ENCODE peak calls at places on chromosomes 1 and 21, in eight cellular contexts. X is neural progenitor cell, M is A549, Q is Panc1, G is AG04450, Z is Caco-2, N is tibial artery, W is brain microvascular endothelial cell. Y is an unnamed sample.

GRCh38 chr1:162538815-162539431 is 22.6 kb upstream of the UAP1 start:
- DNase-seq in X (no peak), M (no peak), Q (peak), G (peak), Z (no peak), N (no peak), W (peak), Y (no peak)

GRCh38 chr1:245448858-245449534 is 294.2 kb downstream of the KIF26B start:
- DNase-seq in X (no peak), M (no peak), Q (no peak), G (peak), Z (no peak), N (no peak), W (no peak), Y (no peak)

GRCh38 chr21:29741761-29742160 is 198.0 kb downstream of the GRIK1 start:
- DNase-seq in X (no peak), M (no peak), Q (no peak), G (no peak), Z (no peak), N (no peak), W (no peak), Y (no peak)

GRCh38 chr21:17829472-17829871 is 10.3 kb upstream of the C21orf91 start:
- DNase-seq in X (no peak), M (no peak), Q (no peak), G (peak), Z (no peak), N (no peak), W (peak), Y (no peak)

GRCh38 chr1:89948726-89949345 is 46.1 kb upstream of the ZNF326 start:
- DNase-seq in X (no peak), M (no peak), Q (no peak), G (no peak), Z (no peak), N (no peak), W (no peak), Y (no peak)

GRCh38 chr1:100543640-100544039 is 5.7 kb downstream of the GPR88 start:
- DNase-seq in X (peak), M (no peak), Q (peak), G (no peak), Z (peak), N (no peak), W (no peak), Y (no peak)

GRCh38 chr1:17419626-17420328 is 19.7 kb downstream of the RCC2 start:
- DNase-seq in X (peak), M (peak), Q (no peak), G (no peak), Z (peak), N (peak), W (peak), Y (no peak)

GRCh38 chr1:40381268-40382109 is 8.0 kb downstream of the SMAP2 start:
- DNase-seq in X (no peak), M (no peak), Q (no peak), G (no peak), Z (no peak), N (no peak), W (no peak), Y (no peak)

GRCh38 chr1:21696931-21697330 is 27.8 kb upstream of the RAP1GAP start:
- DNase-seq in X (no peak), M (no peak), Q (no peak), G (no peak), Z (no peak), N (no peak), W (no peak), Y (no peak)

GRCh38 chr1:25568090-25568833 is 24.9 kb downstream of the LDLRAP1 start:
- DNase-seq in X (peak), M (no peak), Q (no peak), G (no peak), Z (peak), N (peak), W (peak), Y (peak)

GRCh38 chr1:220990417-220991337 is 111.4 kb downstream of the HLX start:
- DNase-seq in X (no peak), M (no peak), Q (no peak), G (peak), Z (no peak), N (no peak), W (peak), Y (no peak)

GRCh38 chr1:230515451-230516145 is 89.5 kb upstream of the PGBD5 start:
- DNase-seq in X (peak), M (no peak), Q (no peak), G (no peak), Z (peak), N (no peak), W (no peak), Y (no peak)

GRCh38 chr1:43533615-43534014 is 2.9 kb downstream of the PTPRF start:
- DNase-seq in X (no peak), M (no peak), Q (no peak), G (no peak), Z (no peak), N (no peak), W (no peak), Y (no peak)

GRCh38 chr1:20574686-20575543 is 14.0 kb upstream of the CDA start:
- DNase-seq in X (peak), M (peak), Q (peak), G (peak), Z (peak), N (peak), W (peak), Y (peak)

GRCh38 chr1:180680558-180681144 is 48.8 kb downstream of the XPR1 start:
- DNase-seq in X (no peak), M (no peak), Q (no peak), G (peak), Z (no peak), N (no peak), W (peak), Y (no peak)

GRCh38 chr21:37450385-37451044 is 83.9 kb downstream of the DYRK1A start:
- DNase-seq in X (no peak), M (no peak), Q (no peak), G (no peak), Z (no peak), N (no peak), W (no peak), Y (no peak)

GRCh38 chr21:44969965-44970755 is 30.3 kb downstream of the SLX9 start:
- DNase-seq in X (no peak), M (no peak), Q (no peak), G (no peak), Z (no peak), N (no peak), W (peak), Y (no peak)

GRCh38 chr1:204846546-204846945 is 24.1 kb upstream of the NFASC start:
- DNase-seq in X (no peak), M (no peak), Q (no peak), G (no peak), Z (no peak), N (no peak), W (no peak), Y (no peak)

GRCh38 chr21:14543983-14544382 is 2.1 kb downstream of the SAMSN1 start:
- DNase-seq in X (no peak), M (no peak), Q (no peak), G (no peak), Z (no peak), N (no peak), W (no peak), Y (no peak)

GRCh38 chr1:245986404-245987221 is 520.5 kb downstream of the SMYD3 start:
- DNase-seq in X (no peak), M (peak), Q (peak), G (peak), Z (no peak), N (no peak), W (peak), Y (no peak)

GRCh38 chr1:31715097-31715872 is 11.5 kb upstream of the COL16A1 start:
- DNase-seq in X (peak), M (peak), Q (peak), G (peak), Z (peak), N (peak), W (peak), Y (peak)

GRCh38 chr1:157167437-157167836 is 29.2 kb upstream of the ETV3 start:
- DNase-seq in X (no peak), M (no peak), Q (no peak), G (no peak), Z (no peak), N (no peak), W (no peak), Y (no peak)

GRCh38 chr1:157163273-157164127 is 25.3 kb upstream of the ETV3 start:
- DNase-seq in X (peak), M (peak), Q (peak), G (no peak), Z (peak), N (peak), W (peak), Y (peak)

GRCh38 chr1:157162345-157162744 is 24.1 kb upstream of the ETV3 start:
- DNase-seq in X (no peak), M (no peak), Q (no peak), G (no peak), Z (peak), N (no peak), W (no peak), Y (no peak)

GRCh38 chr1:157168015-157168414 is 29.8 kb upstream of the ETV3 start:
- DNase-seq in X (no peak), M (no peak), Q (no peak), G (no peak), Z (no peak), N (no peak), W (no peak), Y (no peak)

GRCh38 chr1:157166581-157166980 is 28.4 kb upstream of the ETV3 start:
- DNase-seq in X (no peak), M (no peak), Q (no peak), G (no peak), Z (no peak), N (no peak), W (no peak), Y (no peak)
- TF ChIP-seq CTCF in X (peak), M (no peak), Q (no peak), G (no peak), Z (no peak), N (no peak), W (no peak), Y (no peak)

DNA sequence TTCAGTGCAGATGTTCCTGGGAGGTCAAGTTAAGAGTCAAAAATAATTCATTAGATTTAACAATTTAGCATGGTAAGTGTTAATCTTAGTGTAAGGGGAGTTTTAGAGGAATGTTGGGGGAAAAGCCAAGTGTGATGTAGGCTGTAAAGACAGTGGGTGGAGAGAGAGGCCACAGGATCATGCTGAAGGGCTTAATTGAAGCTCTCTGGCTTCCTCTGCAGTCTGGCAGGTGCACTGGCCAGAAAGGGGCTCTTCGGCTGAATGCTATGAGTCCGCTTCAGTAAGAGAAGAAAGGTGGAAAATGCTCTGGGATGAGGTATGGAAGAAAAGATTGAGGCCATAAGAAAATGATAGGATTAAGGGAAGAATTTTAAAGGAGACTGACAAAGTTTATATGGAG is 3.0 kb downstream of the BRDT start:
- DNase-seq in X (peak), M (no peak), Q (no peak), G (no peak), Z (no peak), N (no peak), W (no peak), Y (no peak)
- TF ChIP-seq CTCF in X (peak), M (no peak), Q (no peak), G (no peak), Z (no peak), N (no peak), W (no peak), Y (no peak)

GRCh38 chr1:105793541-105794146 is 1262.8 kb upstream of the PRMT6 start:
- DNase-seq in X (peak), M (no peak), Q (peak), G (no peak), Z (peak), N (no peak), W (peak), Y (no peak)
- TF ChIP-seq CTCF in X (peak), M (peak), Q (peak), G (peak), Z (peak), N (no peak), W (peak), Y (no peak)

GRCh38 chr1:8239306-8240023 is 78.4 kb upstream of the SLC45A1 start:
- DNase-seq in X (peak), M (no peak), Q (no peak), G (no peak), Z (peak), N (no peak), W (peak), Y (no peak)
- TF ChIP-seq CTCF in X (no peak), M (no peak), Q (no peak), G (no peak), Z (no peak), N (no peak), W (no peak), Y (no peak)

GRCh38 chr1:66761273-66761672 is 9.0 kb downstream of the DYNLT5 start:
- DNase-seq in X (no peak), M (no peak), Q (no peak), G (no peak), Z (no peak), N (no peak), W (no peak), Y (no peak)
- TF ChIP-seq CTCF in X (no peak), M (no peak), Q (no peak), G (no peak), Z (no peak), N (no peak), W (peak), Y (no peak)

DNA sequence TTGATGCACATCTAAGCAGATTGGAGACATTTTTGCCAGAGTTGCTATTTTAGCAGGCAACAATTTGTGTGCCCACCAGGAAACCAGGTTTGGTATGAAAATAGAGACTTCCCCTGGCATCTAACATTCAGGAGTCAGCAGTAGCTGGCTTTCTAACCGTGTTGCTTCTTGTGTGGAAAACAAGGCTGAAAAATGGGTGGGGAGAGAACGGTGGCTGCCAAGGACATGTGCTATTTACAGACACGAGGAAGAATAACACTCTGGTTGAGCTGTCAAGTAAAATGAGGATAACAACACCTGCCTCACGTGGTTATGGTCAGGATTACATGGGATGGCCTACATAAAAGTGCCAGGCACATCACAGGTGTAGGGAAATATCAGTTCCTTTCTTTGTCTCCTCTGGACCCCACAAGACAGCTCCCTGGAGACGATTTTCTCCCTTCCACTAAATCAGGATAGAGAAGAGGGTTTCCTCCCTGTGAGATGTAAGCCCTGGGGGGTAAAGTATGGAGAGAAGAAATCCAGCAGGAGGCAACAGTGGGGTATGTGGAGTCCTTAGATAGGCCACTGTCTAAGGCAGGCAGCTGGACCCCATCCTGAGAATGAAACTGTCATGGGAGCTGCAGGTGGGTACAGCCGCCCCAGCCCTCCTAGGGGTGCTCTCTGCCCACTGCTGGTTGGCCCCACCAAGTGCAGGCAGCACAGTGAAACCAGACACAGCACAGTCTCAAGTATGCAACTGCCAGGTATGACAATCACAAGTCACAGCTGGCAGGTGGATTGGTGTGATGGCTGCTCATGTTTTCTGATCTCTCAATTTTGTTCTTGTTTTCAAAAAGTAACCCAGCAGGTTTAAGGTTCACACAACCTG is 80.3 kb downstream of the TENT5C start:
- DNase-seq in X (no peak), M (no peak), Q (no peak), G (no peak), Z (no peak), N (no peak), W (no peak), Y (no peak)
- TF ChIP-seq CTCF in X (no peak), M (no peak), Q (no peak), G (no peak), Z (no peak), N (no peak), W (no peak), Y (no peak)

GRCh38 chr1:173213665-173214064 is 6.5 kb upstream of the TNFSF4 start:
- DNase-seq in X (no peak), M (no peak), Q (no peak), G (no peak), Z (no peak), N (no peak), W (no peak), Y (no peak)
- TF ChIP-seq CTCF in X (peak), M (no peak), Q (no peak), G (no peak), Z (no peak), N (no peak), W (no peak), Y (no peak)

GRCh38 chr1:14143777-14144176 is 443.8 kb downstream of the PRDM2 start:
- DNase-seq in X (no peak), M (no peak), Q (no peak), G (no peak), Z (no peak), N (no peak), W (no peak), Y (no peak)

DNA sequence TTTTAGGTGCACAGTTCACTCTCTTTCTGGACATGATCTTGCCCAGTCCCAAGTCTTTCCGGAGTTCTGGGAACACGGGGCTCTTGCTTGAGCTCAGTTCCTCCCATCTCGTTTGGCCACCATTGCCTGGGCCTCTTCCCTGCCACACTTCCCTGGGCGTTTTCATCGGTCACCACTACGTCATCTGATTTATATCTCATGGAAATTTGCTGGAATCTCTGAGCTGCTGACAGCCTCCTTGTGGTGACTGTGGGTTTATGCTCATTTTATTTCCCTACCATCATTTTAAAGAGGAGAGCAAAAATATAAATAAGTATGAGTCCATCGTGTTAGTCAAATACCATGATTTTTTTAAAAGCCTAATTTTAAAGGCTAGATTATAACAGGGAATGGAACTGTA is 449.1 kb upstream of the KAZN start:
- DNase-seq in X (no peak), M (peak), Q (no peak), G (no peak), Z (no peak), N (no peak), W (no peak), Y (no peak)
- TF ChIP-seq CTCF in X (peak), M (no peak), Q (no peak), G (no peak), Z (no peak), N (no peak), W (no peak), Y (no peak)

GRCh38 chr1:182195733-182196132 is 134.2 kb upstream of the ZNF648 start:
- DNase-seq in X (no peak), M (no peak), Q (no peak), G (no peak), Z (no peak), N (no peak), W (no peak), Y (no peak)

GRCh38 chr1:182196897-182197546 is 135.5 kb upstream of the ZNF648 start:
- DNase-seq in X (no peak), M (no peak), Q (no peak), G (no peak), Z (no peak), N (peak), W (no peak), Y (no peak)

GRCh38 chr1:182200025-182200814 is 138.7 kb upstream of the ZNF648 start:
- DNase-seq in X (no peak), M (no peak), Q (no peak), G (no peak), Z (peak), N (no peak), W (no peak), Y (no peak)

GRCh38 chr1:182197555-182197954 is 136.0 kb upstream of the ZNF648 start:
- DNase-seq in X (no peak), M (no peak), Q (no peak), G (no peak), Z (no peak), N (peak), W (no peak), Y (no peak)

DNA sequence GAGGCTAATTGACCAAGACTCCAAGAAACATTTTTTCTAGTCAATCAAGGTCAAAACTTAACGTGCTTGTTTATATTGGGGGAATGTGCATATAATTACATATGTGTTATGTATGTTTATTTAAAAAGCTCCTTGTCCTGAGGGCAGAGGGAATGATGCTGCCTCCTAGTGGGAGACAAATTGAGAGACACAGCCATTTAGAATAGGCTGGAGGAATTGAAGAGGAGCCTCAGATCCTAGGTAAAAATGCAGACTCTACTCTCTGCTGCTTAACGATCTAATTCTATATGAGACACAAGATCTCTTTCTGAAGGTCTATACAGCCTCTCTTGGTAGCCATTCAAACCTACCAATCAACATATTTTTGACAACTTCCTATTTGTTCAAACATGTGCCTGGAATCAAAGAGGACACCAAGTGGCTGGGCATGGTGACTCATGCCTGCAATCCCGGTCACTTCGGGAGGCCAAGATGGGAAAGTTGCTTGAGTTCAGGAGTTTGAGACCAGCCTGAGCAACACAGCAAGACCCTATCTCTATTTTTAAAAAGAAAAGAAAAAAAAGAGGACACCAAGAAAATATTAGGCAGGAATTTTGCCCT is 136.6 kb upstream of the ZNF648 start:
- DNase-seq in X (no peak), M (no peak), Q (no peak), G (no peak), Z (no peak), N (no peak), W (no peak), Y (no peak)
- TF ChIP-seq CTCF in X (peak), M (peak), Q (peak), G (peak), Z (no peak), N (peak), W (peak), Y (no peak)

GRCh38 chr1:3697104-3697503 is 44.8 kb downstream of the TP73 start:
- DNase-seq in X (no peak), M (no peak), Q (no peak), G (no peak), Z (no peak), N (no peak), W (no peak), Y (no peak)

GRCh38 chr1:3697810-3698209 is 45.5 kb downstream of the TP73 start:
- DNase-seq in X (no peak), M (no peak), Q (no peak), G (no peak), Z (no peak), N (no peak), W (no peak), Y (no peak)

GRCh38 chr1:3699596-3699995 is 47.3 kb downstream of the TP73 start:
- DNase-seq in X (no peak), M (no peak), Q (no peak), G (no peak), Z (no peak), N (no peak), W (no peak), Y (no peak)

GRCh38 chr1:3700631-3701030 is 48.3 kb downstream of the TP73 start:
- DNase-seq in X (no peak), M (no peak), Q (no peak), G (no peak), Z (no peak), N (no peak), W (no peak), Y (no peak)

GRCh38 chr1:3698660-3699408 is 46.5 kb downstream of the TP73 start:
- DNase-seq in X (no peak), M (no peak), Q (no peak), G (no peak), Z (no peak), N (no peak), W (no peak), Y (no peak)
- TF ChIP-seq CTCF in X (no peak), M (no peak), Q (no peak), G (no peak), Z (no peak), N (no peak), W (no peak), Y (no peak)